ENCODE peak calls at places on chromosomes 6 and 20, in six cellular contexts. One of them, this sample, is unnamed.
A peak's percentile ranks its signal among the peaks of the same experiment; 100 is the strongest.

GRCh38 chr20:4956200-4956810 is 45.0 kb downstream of the SLC23A2 start:
- DNase-seq in K562: peak; percentile 56
- DNase-seq in stomach: no peak
- DNase-seq in IMR-90: peak; percentile 75
- DNase-seq in body of pancreas: no peak
- DNase-seq in heart left ventricle: no peak
- DNase-seq in this sample: no peak

GRCh38 chr6:154166140-154166539 is 127.1 kb downstream of the OPRM1 start:
- DNase-seq in K562: no peak
- DNase-seq in stomach: no peak
- DNase-seq in IMR-90: no peak
- DNase-seq in body of pancreas: no peak
- DNase-seq in heart left ventricle: no peak
- DNase-seq in this sample: no peak

GRCh38 chr6:157246048-157246630 is 77.2 kb downstream of the TMEM242 start:
- DNase-seq in K562: no peak
- DNase-seq in stomach: no peak
- DNase-seq in IMR-90: no peak
- DNase-seq in body of pancreas: no peak
- DNase-seq in heart left ventricle: no peak
- DNase-seq in this sample: no peak

GRCh38 chr6:51028271-51028670 is 209.6 kb downstream of the TFAP2B start:
- DNase-seq in K562: no peak
- DNase-seq in stomach: no peak
- DNase-seq in IMR-90: no peak
- DNase-seq in body of pancreas: no peak
- DNase-seq in heart left ventricle: no peak
- DNase-seq in this sample: no peak

GRCh38 chr20:34316191-34316814 is 13.1 kb upstream of the AHCY start:
- DNase-seq in K562: peak; percentile 51
- DNase-seq in stomach: no peak
- DNase-seq in IMR-90: peak; percentile 33
- DNase-seq in body of pancreas: no peak
- DNase-seq in heart left ventricle: no peak
- DNase-seq in this sample: no peak

GRCh38 chr6:26045046-26045938 is 41.9 kb upstream of the HFE start:
- DNase-seq in K562: no peak
- DNase-seq in stomach: peak; percentile 76
- DNase-seq in IMR-90: peak; percentile 94
- DNase-seq in body of pancreas: peak; percentile 81
- DNase-seq in heart left ventricle: peak; percentile 75
- DNase-seq in this sample: peak; percentile 91

GRCh38 chr20:37347891-37348642 is 2.1 kb downstream of the SRC start:
- DNase-seq in K562: no peak
- DNase-seq in stomach: no peak
- DNase-seq in IMR-90: no peak
- DNase-seq in body of pancreas: no peak
- DNase-seq in heart left ventricle: no peak
- DNase-seq in this sample: no peak

GRCh38 chr20:33165416-33166055 is 2.4 kb upstream of the BPIFA2 start:
- DNase-seq in K562: no peak
- DNase-seq in stomach: no peak
- DNase-seq in IMR-90: no peak
- DNase-seq in body of pancreas: peak; percentile 18
- DNase-seq in heart left ventricle: no peak
- DNase-seq in this sample: no peak

GRCh38 chr6:108167449-108167903 is 1.7 kb downstream of the NR2E1 start:
- DNase-seq in K562: no peak
- DNase-seq in stomach: no peak
- DNase-seq in IMR-90: no peak
- DNase-seq in body of pancreas: no peak
- DNase-seq in heart left ventricle: no peak
- DNase-seq in this sample: no peak

GRCh38 chr6:81995548-81996289 is 243.2 kb upstream of the TENT5A start:
- DNase-seq in K562: no peak
- DNase-seq in stomach: no peak
- DNase-seq in IMR-90: peak; percentile 48
- DNase-seq in body of pancreas: no peak
- DNase-seq in heart left ventricle: no peak
- DNase-seq in this sample: no peak

GRCh38 chr20:23032056-23032455 is 3.1 kb upstream of the SSTR4 start:
- DNase-seq in K562: no peak
- DNase-seq in stomach: no peak
- DNase-seq in IMR-90: no peak
- DNase-seq in body of pancreas: no peak
- DNase-seq in heart left ventricle: no peak
- DNase-seq in this sample: no peak

GRCh38 chr6:89836637-89837222 is 7.0 kb downstream of the CASP8AP2 start:
- DNase-seq in K562: no peak
- DNase-seq in stomach: no peak
- DNase-seq in IMR-90: no peak
- DNase-seq in body of pancreas: no peak
- DNase-seq in heart left ventricle: no peak
- DNase-seq in this sample: no peak

GRCh38 chr6:54801669-54802068 is 44.9 kb upstream of the FAM83B start:
- DNase-seq in K562: no peak
- DNase-seq in stomach: no peak
- DNase-seq in IMR-90: peak; percentile 93
- DNase-seq in body of pancreas: no peak
- DNase-seq in heart left ventricle: no peak
- DNase-seq in this sample: no peak

GRCh38 chr6:105601541-105602174 is 198.8 kb upstream of the PREP start:
- DNase-seq in K562: peak; percentile 15
- DNase-seq in stomach: peak; percentile 50
- DNase-seq in IMR-90: peak; percentile 100
- DNase-seq in body of pancreas: peak; percentile 48
- DNase-seq in heart left ventricle: peak; percentile 91
- DNase-seq in this sample: peak; percentile 79

GRCh38 chr6:138685257-138685656 is 88.3 kb upstream of the CCDC28A start:
- DNase-seq in K562: no peak
- DNase-seq in stomach: no peak
- DNase-seq in IMR-90: no peak
- DNase-seq in body of pancreas: no peak
- DNase-seq in heart left ventricle: no peak
- DNase-seq in this sample: no peak

GRCh38 chr20:10739575-10739974 is 65.8 kb upstream of the JAG1 start:
- DNase-seq in K562: no peak
- DNase-seq in stomach: no peak
- DNase-seq in IMR-90: no peak
- DNase-seq in body of pancreas: peak; percentile 22
- DNase-seq in heart left ventricle: no peak
- DNase-seq in this sample: peak; percentile 48

GRCh38 chr20:10735195-10735949 is 61.6 kb upstream of the JAG1 start:
- DNase-seq in K562: no peak
- DNase-seq in stomach: no peak
- DNase-seq in IMR-90: peak; percentile 29
- DNase-seq in body of pancreas: no peak
- DNase-seq in heart left ventricle: peak; percentile 25
- DNase-seq in this sample: no peak

GRCh38 chr20:10741060-10741459 is 67.3 kb upstream of the JAG1 start:
- DNase-seq in K562: no peak
- DNase-seq in stomach: no peak
- DNase-seq in IMR-90: no peak
- DNase-seq in body of pancreas: peak; percentile 13
- DNase-seq in heart left ventricle: no peak
- DNase-seq in this sample: peak; percentile 42

GRCh38 chr20:10739134-10739533 is 65.3 kb upstream of the JAG1 start:
- DNase-seq in K562: no peak
- DNase-seq in stomach: no peak
- DNase-seq in IMR-90: no peak
- DNase-seq in body of pancreas: no peak
- DNase-seq in heart left ventricle: no peak
- DNase-seq in this sample: no peak
- H3K4me3 ChIP-seq in K562: no peak overlapping the region
- H3K4me3 ChIP-seq in stomach: peak overlapping the region; percentile 24
- H3K4me3 ChIP-seq in IMR-90: peak overlapping the region; percentile 32
- H3K4me3 ChIP-seq in body of pancreas: no peak overlapping the region
- H3K4me3 ChIP-seq in heart left ventricle: peak overlapping the region; percentile 40
- H3K4me3 ChIP-seq in this sample: peak overlapping the region; percentile 9

DNA sequence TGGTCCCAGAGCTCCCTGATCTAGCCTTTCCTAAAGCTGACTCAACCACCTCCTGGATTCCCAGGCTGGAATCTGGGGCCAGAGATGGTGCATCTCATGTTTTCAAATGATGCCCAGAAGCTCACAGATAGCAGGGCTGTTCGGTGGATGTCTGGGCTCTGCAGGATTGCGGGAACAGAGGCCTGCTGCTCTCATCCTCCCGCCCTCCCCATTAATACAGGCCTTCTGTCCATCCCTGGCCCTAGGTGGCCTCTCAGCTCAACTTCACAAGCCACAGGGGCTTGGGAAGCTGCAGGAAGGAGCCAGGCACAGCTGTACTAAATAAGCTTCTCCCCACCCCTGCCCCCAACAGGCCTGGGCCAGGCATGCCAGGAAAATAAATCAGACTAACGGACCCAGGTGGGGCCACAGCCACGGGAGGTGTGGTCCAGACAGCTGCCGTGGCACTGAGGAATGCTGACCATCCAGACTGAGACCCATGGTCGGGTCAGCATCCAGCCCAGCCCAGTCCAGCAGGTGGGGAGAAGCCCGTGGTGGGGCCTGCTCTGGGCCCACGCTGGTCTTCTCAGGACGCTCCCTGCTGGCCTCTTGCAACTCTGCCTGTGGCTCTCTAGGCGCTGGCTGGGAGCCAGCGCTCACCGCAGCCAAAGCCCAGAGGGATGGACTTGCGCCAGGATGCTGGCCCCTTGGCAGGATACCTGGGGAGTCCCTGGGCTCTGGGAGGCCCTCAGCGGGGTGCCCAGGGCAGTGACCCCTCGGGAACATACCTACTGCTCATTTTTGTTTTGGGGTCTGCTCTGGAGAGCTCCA is 8.5 kb upstream of the YTHDF1 start:
- DNase-seq in K562: peak; percentile 56
- DNase-seq in stomach: peak; percentile 74
- DNase-seq in IMR-90: peak; percentile 44
- DNase-seq in body of pancreas: peak; percentile 75
- DNase-seq in heart left ventricle: peak; percentile 71
- DNase-seq in this sample: peak; percentile 32
- TF ChIP-seq POLR2A in K562: no peak
- TF ChIP-seq POLR2A in stomach: no peak
- TF ChIP-seq POLR2A in IMR-90: no peak
- TF ChIP-seq POLR2A in body of pancreas: no peak
- TF ChIP-seq POLR2A in heart left ventricle: no peak
- TF ChIP-seq POLR2A in this sample: no peak

GRCh38 chr6:45423111-45423900 is 45.6 kb upstream of the SUPT3H start:
- DNase-seq in K562: no peak
- DNase-seq in stomach: peak; percentile 31
- DNase-seq in IMR-90: no peak
- DNase-seq in body of pancreas: no peak
- DNase-seq in heart left ventricle: peak; percentile 39
- DNase-seq in this sample: peak; percentile 14

GRCh38 chr6:45423901-45424627 is 46.3 kb upstream of the SUPT3H start:
- DNase-seq in K562: no peak
- DNase-seq in stomach: peak; percentile 36
- DNase-seq in IMR-90: no peak
- DNase-seq in body of pancreas: no peak
- DNase-seq in heart left ventricle: peak; percentile 35
- DNase-seq in this sample: peak; percentile 23

GRCh38 chr6:45426251-45426650 is 48.5 kb upstream of the SUPT3H start:
- DNase-seq in K562: no peak
- DNase-seq in stomach: no peak
- DNase-seq in IMR-90: no peak
- DNase-seq in body of pancreas: no peak
- DNase-seq in heart left ventricle: no peak
- DNase-seq in this sample: no peak

GRCh38 chr6:45422541-45423110 is 44.9 kb upstream of the SUPT3H start:
- DNase-seq in K562: peak; percentile 29
- DNase-seq in stomach: peak; percentile 36
- DNase-seq in IMR-90: peak; percentile 55
- DNase-seq in body of pancreas: peak; percentile 24
- DNase-seq in heart left ventricle: peak; percentile 50
- DNase-seq in this sample: peak; percentile 41

DNA sequence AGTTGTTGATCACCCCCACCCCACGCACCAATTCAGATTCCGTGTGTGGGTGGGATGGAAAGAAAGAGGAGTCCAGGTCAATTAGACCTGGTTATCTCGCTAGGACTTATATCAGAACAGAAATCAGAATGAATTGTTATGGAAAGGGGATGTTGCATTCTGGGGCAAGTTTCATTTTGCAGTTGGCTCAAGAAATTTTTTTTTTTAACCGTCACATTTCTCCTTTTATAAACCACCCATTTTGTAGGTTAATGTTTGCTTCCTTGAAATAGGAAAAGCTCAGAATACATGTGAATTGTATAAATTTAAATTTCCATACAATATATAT is 46.9 kb upstream of the SUPT3H start:
- DNase-seq in K562: no peak
- DNase-seq in stomach: no peak
- DNase-seq in IMR-90: no peak
- DNase-seq in body of pancreas: no peak
- DNase-seq in heart left ventricle: no peak
- DNase-seq in this sample: no peak
- H3K27ac ChIP-seq in K562: no peak overlapping the region
- H3K27ac ChIP-seq in stomach: peak overlapping the region; percentile 82
- H3K27ac ChIP-seq in IMR-90: no peak overlapping the region
- H3K27ac ChIP-seq in body of pancreas: no peak overlapping the region
- H3K27ac ChIP-seq in heart left ventricle: no peak overlapping the region
- H3K27ac ChIP-seq in this sample: peak overlapping the region; percentile 76

DNA sequence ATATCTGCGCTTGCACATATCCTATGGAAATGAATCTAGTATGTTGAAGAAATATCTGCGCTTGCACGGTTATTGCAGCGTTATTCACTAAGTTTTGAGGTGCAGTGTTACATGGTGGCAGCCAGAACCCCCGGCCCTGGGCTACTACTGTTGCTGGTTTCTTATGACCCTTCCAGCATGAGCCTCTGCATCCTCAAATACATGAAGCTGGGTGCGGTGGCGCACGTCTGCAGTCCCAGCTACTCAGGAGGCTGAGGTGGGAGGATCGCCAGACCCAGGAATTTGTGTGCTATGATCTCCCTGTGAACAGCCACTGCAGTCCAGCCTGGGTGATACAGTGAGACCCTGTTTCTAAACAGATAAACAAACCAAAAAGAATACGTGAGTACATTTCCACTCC is 9.3 kb upstream of the CEBPB start:
- DNase-seq in K562: no peak
- DNase-seq in stomach: no peak
- DNase-seq in IMR-90: no peak
- DNase-seq in body of pancreas: no peak
- DNase-seq in heart left ventricle: no peak
- DNase-seq in this sample: no peak
- H3K4me3 ChIP-seq in K562: no peak overlapping the region
- H3K4me3 ChIP-seq in stomach: no peak overlapping the region
- H3K4me3 ChIP-seq in IMR-90: no peak overlapping the region
- H3K4me3 ChIP-seq in body of pancreas: no peak overlapping the region
- H3K4me3 ChIP-seq in heart left ventricle: no peak overlapping the region
- H3K4me3 ChIP-seq in this sample: no peak overlapping the region

GRCh38 chr6:11714116-11714797 is 64.3 kb downstream of the ADTRP start:
- DNase-seq in K562: no peak
- DNase-seq in stomach: no peak
- DNase-seq in IMR-90: no peak
- DNase-seq in body of pancreas: no peak
- DNase-seq in heart left ventricle: no peak
- DNase-seq in this sample: no peak
- TF ChIP-seq POLR2A in K562: no peak
- TF ChIP-seq POLR2A in stomach: no peak
- TF ChIP-seq POLR2A in IMR-90: no peak
- TF ChIP-seq POLR2A in body of pancreas: no peak
- TF ChIP-seq POLR2A in heart left ventricle: no peak
- TF ChIP-seq POLR2A in this sample: no peak

This sample was measured in prostate gland.